ENCODE peak calls at places on chromosome 6, in eight cellular contexts. P, B, A, Y, E, G, I and V are unnamed samples.

GRCh38 chr6:137188855-137189254 is 15.4 kb upstream of the IL22RA2 start:
- DNase-seq in B (no peak), A (peak), P (no peak), I (no peak), Y (no peak), G (no peak), E (no peak), V (no peak)

GRCh38 chr6:77926198-77926752 is 273.4 kb downstream of the MEI4 start:
- DNase-seq in P (no peak), B (no peak), A (no peak), E (no peak), I (no peak), G (no peak), Y (no peak), V (no peak)

GRCh38 chr6:119119989-119120388 is 41.5 kb upstream of the FAM184A start:
- DNase-seq in Y (no peak), P (no peak), E (no peak), B (no peak), I (no peak), A (no peak), G (no peak), V (no peak)

GRCh38 chr6:38391206-38391908 is 248.4 kb downstream of the BTBD9 start:
- DNase-seq in I (no peak), B (no peak), P (no peak), Y (no peak), G (no peak), A (no peak), E (no peak), V (no peak)

GRCh38 chr6:95819939-95820338 is 195.8 kb upstream of the FUT9 start:
- DNase-seq in B (no peak), E (no peak), P (no peak), A (no peak), G (no peak), Y (peak), I (no peak), V (no peak)

GRCh38 chr6:108862479-108863191 is 14.4 kb downstream of the ARMC2 start:
- DNase-seq in G (no peak), B (no peak), Y (no peak), E (no peak), P (peak), I (no peak), A (peak), V (no peak)

GRCh38 chr6:106519460-106520394 is 109.6 kb downstream of the RTN4IP1 start:
- DNase-seq in A (peak), P (peak), I (no peak), B (peak), G (peak), E (no peak), Y (no peak), V (peak)

GRCh38 chr6:39553811-39554802 is 171.1 kb downstream of the KIF6 start:
- DNase-seq in G (no peak), Y (no peak), I (no peak), A (no peak), P (no peak), E (no peak), B (no peak), V (no peak)

GRCh38 chr6:138017156-138017757 is 90.0 kb downstream of the PERP start:
- DNase-seq in A (no peak), I (no peak), Y (peak), B (no peak), E (no peak), P (no peak), G (no peak), V (no peak)

GRCh38 chr6:105372862-105373182 is 30.1 kb downstream of the PREP start:
- DNase-seq in Y (no peak), P (peak), E (no peak), A (no peak), G (no peak), I (no peak), B (no peak), V (peak)
- TF ChIP-seq POLR2AphosphoS5 in Y (no peak), P (peak), E (no peak), A (no peak), G (no peak), I (no peak), B (no peak), V (peak)

GRCh38 chr6:33819021-33819420 is 15.2 kb upstream of the MLN start:
- DNase-seq in I (no peak), B (no peak), E (no peak), G (no peak), Y (no peak), A (no peak), P (no peak), V (no peak)
- TF ChIP-seq EP300 in I (no peak), B (no peak), E (no peak), G (no peak), Y (no peak), A (no peak), P (no peak), V (no peak)

GRCh38 chr6:33347816-33348215 is 30.3 kb upstream of the ZBTB22 start:
- DNase-seq in E (no peak), P (no peak), G (no peak), Y (no peak), I (no peak), B (no peak), A (no peak), V (no peak)

GRCh38 chr6:33343953-33344611 is 26.5 kb upstream of the ZBTB22 start:
- DNase-seq in G (no peak), I (no peak), B (no peak), Y (no peak), P (no peak), A (no peak), E (no peak), V (no peak)

GRCh38 chr6:33339193-33339592 is 21.6 kb upstream of the ZBTB22 start:
- DNase-seq in B (no peak), A (no peak), P (no peak), I (no peak), G (no peak), E (no peak), Y (no peak), V (no peak)

DNA sequence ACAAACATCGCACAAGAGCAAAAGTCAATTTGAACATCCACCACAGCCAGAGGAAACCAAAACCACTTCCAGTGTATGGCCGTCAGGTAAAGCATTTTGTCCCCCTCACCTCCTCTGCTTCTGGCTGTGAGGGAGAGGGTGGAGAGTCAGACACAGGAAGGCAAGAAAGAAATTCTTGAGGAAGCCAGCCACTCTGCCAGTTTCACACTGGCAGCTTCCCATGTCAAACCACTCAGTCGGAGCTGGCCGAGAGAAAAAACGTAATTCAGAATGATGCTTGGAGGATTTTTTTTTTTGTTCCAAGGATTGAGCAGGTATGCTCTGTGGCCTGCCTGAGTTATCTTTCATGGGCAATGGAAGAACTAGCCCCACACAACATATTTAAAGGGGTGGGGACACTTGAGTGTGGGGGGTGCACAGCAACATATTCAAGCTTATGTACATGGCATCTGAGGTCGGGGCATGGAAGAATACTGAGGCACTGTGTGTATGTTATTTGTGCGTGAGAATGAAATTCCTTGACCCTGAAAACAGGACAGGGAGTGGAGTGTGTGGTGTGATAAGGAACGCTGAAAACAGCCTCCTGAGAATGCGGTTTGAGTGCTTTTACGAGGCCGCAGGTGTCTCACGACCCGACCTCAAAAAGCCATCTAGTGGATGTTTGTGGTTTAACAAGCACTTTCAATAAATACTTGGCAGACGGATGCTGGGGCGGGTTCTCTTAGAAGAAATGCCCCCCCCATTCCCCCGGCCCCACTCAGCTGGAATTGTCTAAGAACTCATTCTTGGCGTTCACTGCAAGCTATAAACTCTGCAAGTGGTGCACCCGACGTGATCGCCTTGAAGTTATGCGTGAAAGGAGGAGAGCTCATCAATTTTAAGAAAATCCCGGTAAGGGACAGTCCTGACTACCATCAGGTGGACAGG is 27.5 kb upstream of the ZBTB22 start:
- DNase-seq in I (no peak), Y (peak), G (peak), E (peak), B (peak), P (peak), A (peak), V (peak)
- H3K4me3 ChIP-seq in I (peak), Y (no peak), G (peak), E (peak), B (no peak), P (no peak), A (no peak), V (peak)

GRCh38 chr6:157841211-157841840 is 18.3 kb downstream of the SNX9 start:
- DNase-seq in I (no peak), A (peak), Y (no peak), G (peak), E (no peak), B (no peak), P (peak), V (peak)
- TF ChIP-seq POLR2AphosphoS5 in I (no peak), A (peak), Y (no peak), G (peak), E (no peak), B (no peak), P (no peak), V (peak)

DNA sequence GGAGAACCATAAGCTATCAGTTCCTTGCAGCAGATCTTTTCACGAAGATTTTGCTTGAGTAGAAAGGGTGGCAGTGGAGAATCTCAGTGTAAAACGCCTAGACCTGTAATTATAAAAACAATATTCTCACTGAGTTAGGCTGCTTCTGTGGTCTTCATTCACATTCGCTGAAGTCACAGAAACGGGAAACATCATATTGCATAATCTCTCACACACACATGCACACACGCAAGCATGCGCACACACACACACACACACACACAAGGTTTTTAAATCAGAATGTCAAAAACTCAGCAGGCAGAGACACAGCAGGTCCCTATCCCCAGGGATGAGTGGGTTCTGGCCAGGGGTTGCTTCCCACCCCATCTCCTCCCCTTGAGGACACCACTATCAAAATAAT is 175.5 kb downstream of the ATXN1 start:
- DNase-seq in E (no peak), P (no peak), A (no peak), Y (no peak), B (no peak), G (no peak), I (no peak), V (no peak)
- TF ChIP-seq EP300 in E (no peak), P (no peak), A (no peak), Y (no peak), B (no peak), G (no peak), I (no peak), V (no peak)

GRCh38 chr6:129767776-129768490 is 58.0 kb upstream of the ARHGAP18 start:
- DNase-seq in I (no peak), A (no peak), P (no peak), E (no peak), G (no peak), Y (no peak), B (no peak), V (no peak)
- H3K4me3 ChIP-seq in I (no peak), A (no peak), P (no peak), E (no peak), G (peak), Y (peak), B (no peak), V (peak)

GRCh38 chr6:142014515-142014914 is 118.2 kb upstream of the GJE1 start:
- DNase-seq in A (no peak), E (no peak), G (no peak), B (no peak), Y (no peak), P (no peak), I (no peak), V (no peak)
- TF ChIP-seq POLR2AphosphoS5 in A (no peak), E (no peak), G (no peak), B (no peak), Y (no peak), P (no peak), I (no peak), V (no peak)

GRCh38 chr6:7312616-7313504 is at the start of gene SSR1:
- DNase-seq in B (peak), A (peak), E (peak), P (peak), Y (peak), G (peak), I (peak), V (peak)

GRCh38 chr6:7307533-7307932 is 5.5 kb downstream of the SSR1 start:
- DNase-seq in Y (no peak), E (no peak), G (no peak), A (no peak), B (no peak), I (no peak), P (no peak), V (no peak)

GRCh38 chr6:7311171-7311570 is 1.8 kb downstream of the SSR1 start:
- DNase-seq in I (no peak), Y (no peak), E (no peak), P (no peak), B (no peak), A (no peak), G (no peak), V (no peak)

GRCh38 chr6:7311920-7312615 is 931 bp downstream of the SSR1 start:
- DNase-seq in Y (no peak), G (no peak), I (no peak), E (no peak), A (no peak), P (no peak), B (no peak), V (no peak)

GRCh38 chr6:7309050-7309449 is 3.9 kb downstream of the SSR1 start:
- DNase-seq in E (no peak), G (no peak), B (no peak), Y (no peak), I (no peak), A (no peak), P (no peak), V (no peak)
- TF ChIP-seq EP300 in E (no peak), G (no peak), B (no peak), Y (no peak), I (no peak), A (no peak), P (no peak), V (no peak)

DNA sequence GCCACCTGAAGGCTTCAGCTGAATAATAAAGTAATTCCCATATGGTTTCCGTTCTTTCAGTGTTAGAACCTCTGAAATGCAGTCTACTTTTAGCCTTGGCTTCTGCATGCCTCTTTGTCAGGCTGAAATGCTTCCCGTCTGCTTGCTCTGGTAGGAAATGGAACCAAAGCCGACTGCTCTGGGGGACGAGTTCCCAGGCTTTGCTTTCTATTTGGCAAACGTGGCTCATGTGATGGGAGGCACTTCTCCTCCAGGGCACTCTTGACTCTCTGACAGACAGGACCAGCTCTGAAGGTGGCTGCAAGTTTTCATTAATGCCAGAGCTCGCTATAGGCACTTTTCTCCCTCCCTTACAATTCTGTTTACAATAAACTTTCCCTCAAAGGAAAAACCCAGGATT is 225.2 kb downstream of the PRL start:
- DNase-seq in B (peak), A (no peak), E (no peak), Y (no peak), P (no peak), I (no peak), G (no peak), V (no peak)
- H3K4me3 ChIP-seq in B (peak), A (no peak), E (no peak), Y (no peak), P (no peak), I (peak), G (no peak), V (peak)

GRCh38 chr6:13711726-13712484 is at the start of gene RANBP9:
- DNase-seq in P (peak), Y (peak), A (peak), B (peak), E (peak), G (peak), I (peak), V (peak)
- TF ChIP-seq POLR2AphosphoS5 in P (peak), Y (peak), A (peak), B (peak), E (no peak), G (peak), I (peak), V (peak)